ENCODE peak calls at places on chromosomes 13 and 19, in seven cellular contexts. R is mammary epithelial cell; P is CD4-positive, alpha-beta T cell; I is CD8-positive, alpha-beta memory T cell; B is lower lobe of right lung; O is dorsolateral prefrontal cortex; N is adrenal gland. L is an unnamed sample.
A peak's percentile ranks its signal among the peaks of the same experiment; 100 is the strongest.

GRCh38 chr19:41531438-41532311 is 44.3 kb upstream of the CEACAM21 start:
- DNase-seq in R (peak; percentile 40), O (no peak), I (peak; percentile 80), B (peak; percentile 84), P (peak; percentile 72), N (peak; percentile 73), L (no peak)

GRCh38 chr13:42548731-42549554 is 25.0 kb upstream of the TNFSF11 start:
- DNase-seq in R (no peak), P (no peak), I (no peak), B (no peak), N (no peak), O (no peak), L (no peak)

GRCh38 chr19:8473652-8474476 is 28.6 kb downstream of the PRAM1 start:
- DNase-seq in R (no peak), P (no peak), I (no peak), B (no peak), N (no peak), O (peak; percentile 20), L (peak; percentile 21)

GRCh38 chr19:12636631-12637030 is 25.9 kb downstream of the ZNF791 start:
- DNase-seq in I (no peak), R (no peak), P (no peak), N (no peak), B (no peak), O (no peak), L (no peak)

GRCh38 chr19:10544753-10545251 is 1.1 kb downstream of the ATG4D start:
- DNase-seq in N (peak; percentile 36), I (no peak), P (peak; percentile 35), O (no peak), B (no peak), R (no peak), L (no peak)

GRCh38 chr19:33266971-33267484 is 35.3 kb downstream of the CEBPA start:
- DNase-seq in I (no peak), P (no peak), N (no peak), B (no peak), O (no peak), R (no peak), L (no peak)

GRCh38 chr19:54207908-54208783 is 7.5 kb downstream of the RPS9 start:
- DNase-seq in R (no peak), B (peak; percentile 88), N (peak; percentile 93), O (no peak), I (no peak), P (no peak), L (no peak)

GRCh38 chr13:102688306-102688973 is 6.4 kb downstream of the METTL21C start:
- DNase-seq in P (no peak), B (no peak), R (no peak), O (no peak), N (no peak), I (no peak), L (no peak)

GRCh38 chr19:31152906-31153305 is 196.3 kb downstream of the TSHZ3 start:
- DNase-seq in P (no peak), R (peak; percentile 22), I (no peak), N (no peak), O (no peak), B (no peak), L (no peak)

GRCh38 chr19:10915511-10916091 is 12.8 kb downstream of the YIPF2 start:
- DNase-seq in N (peak; percentile 80), R (peak; percentile 75), B (no peak), O (no peak), P (no peak), I (no peak), L (no peak)

GRCh38 chr13:89052699-89053098 is 1381.5 kb downstream of the SLITRK5 start:
- DNase-seq in P (no peak), N (no peak), R (no peak), O (no peak), B (no peak), I (no peak), L (no peak)

GRCh38 chr19:38514812-38515633 is 81.5 kb downstream of the RYR1 start:
- DNase-seq in O (peak; percentile 38), P (peak; percentile 84), I (peak; percentile 83), R (peak; percentile 45), B (peak; percentile 81), N (peak; percentile 63), L (peak; percentile 59)

GRCh38 chr13:87172166-87172825 is 498.9 kb upstream of the SLITRK5 start:
- DNase-seq in B (no peak), R (no peak), N (no peak), P (no peak), O (no peak), I (no peak), L (no peak)

GRCh38 chr19:37999309-38000213 is 92.6 kb downstream of the SIPA1L3 start:
- DNase-seq in R (no peak), I (no peak), N (no peak), P (no peak), B (no peak), O (no peak), L (no peak)

GRCh38 chr19:37505958-37506386 is 767 bp upstream of the ZNF793 start:
- DNase-seq in B (no peak), I (no peak), P (peak; percentile 32), N (no peak), R (no peak), O (no peak), L (no peak)

GRCh38 chr19:13396256-13397080 is 109.8 kb downstream of the CACNA1A start:
- DNase-seq in O (peak; percentile 30), I (no peak), P (no peak), R (peak; percentile 61), N (peak; percentile 36), B (peak; percentile 54), L (no peak)

GRCh38 chr19:18473003-18473705 is 35.2 kb upstream of the ISYNA1 start:
- DNase-seq in P (no peak), O (no peak), R (no peak), N (peak; percentile 61), I (no peak), B (no peak), L (no peak)

GRCh38 chr13:34512811-34513210 is 429.3 kb upstream of the NBEA start:
- DNase-seq in B (no peak), N (no peak), O (no peak), I (no peak), P (no peak), R (no peak), L (no peak)

GRCh38 chr13:24161010-24161775 is 673 bp downstream of the SPATA13 start:
- DNase-seq in N (peak; percentile 58), B (peak; percentile 62), O (no peak), P (peak; percentile 48), I (peak; percentile 61), R (no peak), L (peak; percentile 38)

GRCh38 chr13:114319441-114319871 is 5.2 kb downstream of the CHAMP1 start:
- DNase-seq in P (no peak), I (no peak), N (no peak), O (no peak), R (peak; percentile 47), B (no peak), L (no peak)

GRCh38 chr13:36666482-36667264 is 7.1 kb upstream of the SERTM1 start:
- DNase-seq in I (no peak), O (no peak), B (no peak), P (no peak), R (no peak), N (no peak), L (no peak)

GRCh38 chr19:13215572-13216380 is 65.6 kb downstream of the IER2 start:
- DNase-seq in N (peak; percentile 49), I (peak; percentile 61), O (no peak), R (peak; percentile 65), P (no peak), B (no peak), L (peak; percentile 31)

GRCh38 chr19:7676376-7676775 is 514 bp upstream of the MCEMP1 start:
- DNase-seq in I (no peak), B (peak; percentile 81), P (no peak), O (no peak), N (no peak), R (no peak), L (no peak)

GRCh38 chr19:8004723-8005513 is 523 bp downstream of the ELAVL1 start:
- DNase-seq in I (no peak), P (no peak), B (no peak), O (no peak), R (no peak), N (no peak), L (peak; percentile 27)

GRCh38 chr13:20566917-20567755 is at the start of gene IFT88:
- DNase-seq in R (peak; percentile 83), O (peak; percentile 78), P (peak; percentile 84), I (peak; percentile 82), N (peak; percentile 91), B (peak; percentile 93), L (peak; percentile 72)

GRCh38 chr13:27001705-27002104 is 169.9 kb downstream of the USP12 start:
- DNase-seq in N (no peak), I (peak; percentile 25), P (no peak), O (no peak), R (no peak), B (no peak), L (no peak)

GRCh38 chr13:80164451-80164850 is 176.5 kb downstream of the SPRY2 start:
- DNase-seq in R (no peak), B (no peak), I (no peak), O (no peak), P (no peak), N (no peak), L (no peak)

GRCh38 chr13:42574011-42574410 is at the start of gene TNFSF11:
- DNase-seq in I (no peak), R (no peak), P (peak; percentile 35), O (no peak), N (no peak), B (no peak), L (no peak)

DNA sequence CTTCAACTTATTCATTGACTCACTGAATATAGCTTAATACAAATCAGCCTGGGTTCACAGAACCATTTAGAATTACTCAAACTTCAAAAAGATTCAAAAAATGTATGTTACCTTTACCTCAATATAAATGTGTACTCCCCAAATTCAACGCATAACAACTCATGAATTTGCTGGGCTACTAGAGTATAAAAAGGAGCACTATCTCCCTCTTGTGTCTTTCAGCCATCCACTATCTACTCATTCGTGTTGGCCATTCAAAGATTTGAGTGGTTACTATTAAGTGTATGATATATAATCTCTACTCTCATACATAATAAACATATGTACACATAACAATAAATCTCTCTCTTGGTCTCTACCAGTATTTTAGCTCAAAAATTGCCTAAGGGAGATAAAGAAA is 20.3 kb downstream of the INTS6 start:
- DNase-seq in I (no peak), O (no peak), B (no peak), R (no peak), N (no peak), P (no peak), L (no peak)
- H3K27me3 ChIP-seq in I (no peaks in the 10 kb centered on the region), O (no peaks in the 10 kb centered on the region), B (no peaks in the 10 kb centered on the region), R (no peaks in the 10 kb centered on the region), N (no peaks in the 10 kb centered on the region), P (no peaks in the 10 kb centered on the region), L (no peaks in the 10 kb centered on the region)

GRCh38 chr13:32284927-32285632 is 30.1 kb downstream of the ZAR1L start:
- DNase-seq in R (peak; percentile 72), B (no peak), I (no peak), P (no peak), N (peak; percentile 38), O (no peak), L (no peak)
- H3K27ac ChIP-seq in R (peak overlapping the region; percentile 20), B (peak overlapping the region; percentile 54), I (no peak overlapping the region), P (no peak overlapping the region), N (no peak overlapping the region), O (no peak overlapping the region), L (no peak overlapping the region)

GRCh38 chr19:46493236-46494114 is 2.2 kb downstream of the PNMA8B start:
- DNase-seq in P (peak; percentile 57), R (no peak), N (peak; percentile 67), I (peak; percentile 57), B (peak; percentile 55), O (no peak), L (no peak)
- H3K27me3 ChIP-seq in P (peaks cover 62% of the 10 kb centered on the region), R (no peaks in the 10 kb centered on the region), N (no peaks in the 10 kb centered on the region), I (peaks cover 43% of the 10 kb centered on the region), B (peaks cover 64% of the 10 kb centered on the region), O (no peaks in the 10 kb centered on the region), L (peaks cover 98% of the 10 kb centered on the region)

GRCh38 chr13:65240773-65241172 is 1989.4 kb downstream of the PCDH9 start:
- DNase-seq in N (no peak), P (no peak), B (no peak), O (no peak), R (no peak), I (no peak), L (no peak)

GRCh38 chr13:65236841-65237418 is 1993.2 kb downstream of the PCDH9 start:
- DNase-seq in P (no peak), N (no peak), R (no peak), O (no peak), B (no peak), I (no peak), L (no peak)
- H3K27ac ChIP-seq in P (no peak overlapping the region), N (no peak overlapping the region), R (no peak overlapping the region), O (no peak overlapping the region), B (no peak overlapping the region), I (no peak overlapping the region), L (no peak overlapping the region)